ENCODE peak calls at places on chromosomes 3 and 15, in eight cellular contexts. One of them, this sample, is unnamed.

GRCh38 chr15:84570164-84570692 is 30.6 kb upstream of the ZSCAN2 start:
- DNase-seq in T-helper 2 cell treated with Interferon-gamma antibody and Interleukin-4, amounts not matched to agents 5 μg/mL and 100 μg/mL, for 36 hours: peak; percentile 58
- DNase-seq in cardiac muscle cell: peak; percentile 41
- DNase-seq in EL: peak; percentile 41
- DNase-seq in pancreas: peak; percentile 61
- DNase-seq in activated CD8-positive, alpha-beta memory T cell treated with anti-CD3 and anti-CD28 coated beads for 24 hours: peak; percentile 81
- DNase-seq in NCI-H1092: no peak
- DNase-seq in fibroblast of pulmonary artery: peak; percentile 27
- DNase-seq in this sample: peak; percentile 75

GRCh38 chr3:138092023-138092422 is 23.4 kb downstream of the DZIP1L start:
- DNase-seq in NCI-H1092: no peak
- DNase-seq in fibroblast of pulmonary artery: peak; percentile 63
- DNase-seq in pancreas: no peak
- DNase-seq in T-helper 2 cell treated with Interferon-gamma antibody and Interleukin-4, amounts not matched to agents 5 μg/mL and 100 μg/mL, for 36 hours: no peak
- DNase-seq in cardiac muscle cell: no peak
- DNase-seq in EL: peak; percentile 49
- DNase-seq in activated CD8-positive, alpha-beta memory T cell treated with anti-CD3 and anti-CD28 coated beads for 24 hours: no peak
- DNase-seq in this sample: peak; percentile 22

GRCh38 chr3:127192576-127193232 is at the start of gene PRR23E:
- DNase-seq in fibroblast of pulmonary artery: no peak
- DNase-seq in pancreas: no peak
- DNase-seq in EL: no peak
- DNase-seq in T-helper 2 cell treated with Interferon-gamma antibody and Interleukin-4, amounts not matched to agents 5 μg/mL and 100 μg/mL, for 36 hours: no peak
- DNase-seq in cardiac muscle cell: no peak
- DNase-seq in NCI-H1092: no peak
- DNase-seq in activated CD8-positive, alpha-beta memory T cell treated with anti-CD3 and anti-CD28 coated beads for 24 hours: no peak
- DNase-seq in this sample: no peak

GRCh38 chr3:87333393-87333892 is 57.1 kb upstream of the POU1F1 start:
- DNase-seq in T-helper 2 cell treated with Interferon-gamma antibody and Interleukin-4, amounts not matched to agents 5 μg/mL and 100 μg/mL, for 36 hours: peak; percentile 71
- DNase-seq in cardiac muscle cell: no peak
- DNase-seq in activated CD8-positive, alpha-beta memory T cell treated with anti-CD3 and anti-CD28 coated beads for 24 hours: no peak
- DNase-seq in pancreas: no peak
- DNase-seq in fibroblast of pulmonary artery: peak; percentile 91
- DNase-seq in EL: peak; percentile 95
- DNase-seq in NCI-H1092: no peak
- DNase-seq in this sample: peak; percentile 89

GRCh38 chr3:112773864-112774263 is 72.8 kb downstream of the CD200R1L start:
- DNase-seq in fibroblast of pulmonary artery: no peak
- DNase-seq in T-helper 2 cell treated with Interferon-gamma antibody and Interleukin-4, amounts not matched to agents 5 μg/mL and 100 μg/mL, for 36 hours: peak; percentile 7
- DNase-seq in cardiac muscle cell: no peak
- DNase-seq in EL: no peak
- DNase-seq in NCI-H1092: no peak
- DNase-seq in activated CD8-positive, alpha-beta memory T cell treated with anti-CD3 and anti-CD28 coated beads for 24 hours: no peak
- DNase-seq in pancreas: no peak
- DNase-seq in this sample: no peak

GRCh38 chr3:165283328-165283727 is 87.1 kb upstream of the SLITRK3 start:
- DNase-seq in cardiac muscle cell: no peak
- DNase-seq in T-helper 2 cell treated with Interferon-gamma antibody and Interleukin-4, amounts not matched to agents 5 μg/mL and 100 μg/mL, for 36 hours: no peak
- DNase-seq in fibroblast of pulmonary artery: no peak
- DNase-seq in NCI-H1092: no peak
- DNase-seq in pancreas: no peak
- DNase-seq in EL: no peak
- DNase-seq in activated CD8-positive, alpha-beta memory T cell treated with anti-CD3 and anti-CD28 coated beads for 24 hours: no peak
- DNase-seq in this sample: no peak

GRCh38 chr3:36408146-36408545 is 27.8 kb downstream of the STAC start:
- DNase-seq in T-helper 2 cell treated with Interferon-gamma antibody and Interleukin-4, amounts not matched to agents 5 μg/mL and 100 μg/mL, for 36 hours: no peak
- DNase-seq in cardiac muscle cell: no peak
- DNase-seq in EL: no peak
- DNase-seq in fibroblast of pulmonary artery: no peak
- DNase-seq in pancreas: no peak
- DNase-seq in NCI-H1092: no peak
- DNase-seq in activated CD8-positive, alpha-beta memory T cell treated with anti-CD3 and anti-CD28 coated beads for 24 hours: no peak
- DNase-seq in this sample: peak; percentile 18

GRCh38 chr3:184687363-184688049 is 24.4 kb downstream of the MAGEF1 start:
- DNase-seq in fibroblast of pulmonary artery: no peak
- DNase-seq in NCI-H1092: no peak
- DNase-seq in activated CD8-positive, alpha-beta memory T cell treated with anti-CD3 and anti-CD28 coated beads for 24 hours: no peak
- DNase-seq in EL: no peak
- DNase-seq in pancreas: peak; percentile 40
- DNase-seq in T-helper 2 cell treated with Interferon-gamma antibody and Interleukin-4, amounts not matched to agents 5 μg/mL and 100 μg/mL, for 36 hours: no peak
- DNase-seq in cardiac muscle cell: no peak
- DNase-seq in this sample: no peak